ENCODE peak calls at places on chromosome 1, in four cellular contexts. U is GM23248; X is EL; C is activated naive CD4-positive, alpha-beta T cell. W is an unnamed sample.
A peak's percentile ranks its signal among the peaks of the same experiment; 100 is the strongest.

GRCh38 chr1:222829868-222830267 is 15.0 kb downstream of the DISP1 start:
- DNase-seq in X (no peak), U (peak; percentile 74), C (no peak), W (peak; percentile 77)

GRCh38 chr1:63739452-63739851 is 34.4 kb upstream of the ROR1 start:
- DNase-seq in U (no peak), X (no peak), C (no peak), W (no peak)

GRCh38 chr1:13517193-13517812 is 3.5 kb upstream of the LRRC38 start:
- DNase-seq in U (peak; percentile 53), X (no peak), C (no peak), W (no peak)

GRCh38 chr1:34761776-34762307 is 2.3 kb downstream of the GJB4 start:
- DNase-seq in X (no peak), C (no peak), U (no peak), W (no peak)

GRCh38 chr1:224707849-224708725 is 92.0 kb downstream of the CNIH3 start:
- DNase-seq in X (peak; percentile 74), C (no peak), U (peak; percentile 84), W (peak; percentile 53)

GRCh38 chr1:59045137-59045536 is 251.8 kb upstream of the FGGY start:
- DNase-seq in X (no peak), C (no peak), U (no peak), W (no peak)

GRCh38 chr1:110048923-110049601 is 14.6 kb downstream of the STRIP1 start:
- DNase-seq in X (no peak), C (no peak), U (no peak), W (no peak)

GRCh38 chr1:25566730-25567341 is 23.4 kb downstream of the LDLRAP1 start:
- DNase-seq in U (peak; percentile 94), C (no peak), X (peak; percentile 86), W (no peak)

GRCh38 chr1:22428672-22429071 is 23.0 kb upstream of the ZBTB40 start:
- DNase-seq in U (peak; percentile 62), C (no peak), X (peak; percentile 73), W (peak; percentile 65)

GRCh38 chr1:153774780-153775431 is at the start of gene SLC27A3:
- DNase-seq in U (no peak), C (no peak), X (peak; percentile 60), W (no peak)

GRCh38 chr1:44894591-44894990 is 51.5 kb upstream of the PTCH2 start:
- DNase-seq in U (peak; percentile 86), C (no peak), X (peak; percentile 82), W (peak; percentile 18)

GRCh38 chr1:160576430-160576829 is 2.9 kb downstream of the CD84 start:
- DNase-seq in X (no peak), U (peak; percentile 9), C (no peak), W (no peak)

GRCh38 chr1:225919906-225920305 is 4.1 kb downstream of the PYCR2 start:
- DNase-seq in U (peak; percentile 83), C (no peak), X (peak; percentile 87), W (peak; percentile 98)

GRCh38 chr1:202159534-202160371 is 649 bp downstream of the PTPN7 start:
- DNase-seq in U (no peak), C (peak; percentile 25), X (no peak), W (no peak)

GRCh38 chr1:41870076-41870562 is 48.6 kb downstream of the HIVEP3 start:
- DNase-seq in C (no peak), X (peak; percentile 82), U (peak; percentile 81), W (peak; percentile 85)